ENCODE peak calls at places on chromosomes 6 and 20, in four cellular contexts. One of them, this sample, is unnamed.

GRCh38 chr6:28707387-28708282 is 182.0 kb downstream of the GPX5 start:
- DNase-seq in WTC11: no peak
- DNase-seq in K562: no peak
- DNase-seq in HepG2: no peak
- DNase-seq in this sample: no peak

GRCh38 chr20:46635514-46636091 is 15.7 kb downstream of the SLC13A3 start:
- DNase-seq in K562: peak
- DNase-seq in WTC11: no peak
- DNase-seq in HepG2: no peak
- DNase-seq in this sample: no peak

GRCh38 chr6:11675610-11676009 is 103.0 kb downstream of the ADTRP start:
- DNase-seq in WTC11: no peak
- DNase-seq in K562: no peak
- DNase-seq in HepG2: no peak
- DNase-seq in this sample: no peak

GRCh38 chr6:31186052-31186734 is 15.7 kb upstream of the POU5F1 start:
- DNase-seq in HepG2: peak
- DNase-seq in WTC11: no peak
- DNase-seq in K562: no peak
- DNase-seq in this sample: no peak

GRCh38 chr20:12835999-12836398 is 172.8 kb upstream of the SPTLC3 start:
- DNase-seq in K562: no peak
- DNase-seq in WTC11: no peak
- DNase-seq in HepG2: no peak
- DNase-seq in this sample: no peak

GRCh38 chr6:9606435-9607134 is 808.3 kb downstream of the TFAP2A start:
- DNase-seq in HepG2: no peak
- DNase-seq in WTC11: peak
- DNase-seq in K562: no peak
- DNase-seq in this sample: no peak

GRCh38 chr6:26022166-26022510 is 59.5 kb downstream of the TRIM38 start:
- DNase-seq in K562: peak
- DNase-seq in HepG2: no peak
- DNase-seq in WTC11: no peak
- DNase-seq in this sample: peak

GRCh38 chr6:132126150-132126549 is 175.0 kb upstream of the CCN2 start:
- DNase-seq in HepG2: peak
- DNase-seq in WTC11: no peak
- DNase-seq in K562: no peak
- DNase-seq in this sample: no peak

GRCh38 chr6:49556429-49556837 is 6.0 kb downstream of the C6orf141 start:
- DNase-seq in WTC11: no peak
- DNase-seq in HepG2: peak
- DNase-seq in K562: peak
- DNase-seq in this sample: no peak

GRCh38 chr20:52313335-52313963 is 121.9 kb upstream of the ZFP64 start:
- DNase-seq in WTC11: peak
- DNase-seq in HepG2: peak
- DNase-seq in K562: peak
- DNase-seq in this sample: no peak

GRCh38 chr6:144216668-144217218 is 66.4 kb downstream of the STX11 start:
- DNase-seq in WTC11: peak
- DNase-seq in HepG2: no peak
- DNase-seq in K562: no peak
- DNase-seq in this sample: no peak

GRCh38 chr6:154994881-154995240 is 254 bp upstream of the TIAM2 start:
- DNase-seq in HepG2: no peak
- DNase-seq in WTC11: no peak
- DNase-seq in K562: no peak
- DNase-seq in this sample: no peak

GRCh38 chr6:35476004-35476403 is 7.8 kb downstream of the RPL10A start:
- DNase-seq in HepG2: no peak
- DNase-seq in K562: no peak
- DNase-seq in WTC11: no peak
- DNase-seq in this sample: no peak

GRCh38 chr20:18001131-18001921 is 32.5 kb downstream of the MGME1 start:
- DNase-seq in K562: no peak
- DNase-seq in WTC11: no peak
- DNase-seq in HepG2: peak
- DNase-seq in this sample: no peak

GRCh38 chr6:168050861-168051586 is 28.0 kb downstream of the FRMD1 start:
- DNase-seq in HepG2: no peak
- DNase-seq in WTC11: peak
- DNase-seq in K562: peak
- DNase-seq in this sample: no peak

GRCh38 chr6:26125015-26125690 is 37.9 kb downstream of the HFE start:
- DNase-seq in HepG2: no peak
- DNase-seq in WTC11: no peak
- DNase-seq in K562: peak
- DNase-seq in this sample: no peak

GRCh38 chr20:36112112-36112511 is 42.4 kb upstream of the EPB41L1 start:
- DNase-seq in K562: no peak
- DNase-seq in HepG2: no peak
- DNase-seq in WTC11: no peak
- DNase-seq in this sample: no peak

GRCh38 chr6:108564178-108564577 is 3.5 kb downstream of the FOXO3 start:
- DNase-seq in HepG2: no peak
- DNase-seq in WTC11: no peak
- DNase-seq in K562: no peak
- DNase-seq in this sample: no peak

GRCh38 chr6:138682722-138683521 is 90.6 kb upstream of the CCDC28A start:
- DNase-seq in K562: peak
- DNase-seq in WTC11: no peak
- DNase-seq in HepG2: no peak
- DNase-seq in this sample: no peak

GRCh38 chr6:36963451-36964290 is 9.1 kb downstream of the PI16 start:
- DNase-seq in WTC11: peak
- DNase-seq in K562: no peak
- DNase-seq in HepG2: no peak
- DNase-seq in this sample: no peak

GRCh38 chr6:19408331-19408730 is 428.8 kb upstream of the ID4 start:
- DNase-seq in K562: no peak
- DNase-seq in HepG2: no peak
- DNase-seq in WTC11: no peak
- DNase-seq in this sample: no peak

GRCh38 chr20:62636446-62636845 is 5.9 kb upstream of the SLCO4A1 start:
- DNase-seq in WTC11: no peak
- DNase-seq in K562: no peak
- DNase-seq in HepG2: no peak
- DNase-seq in this sample: no peak

GRCh38 chr6:119121367-119121766 is 42.9 kb upstream of the FAM184A start:
- DNase-seq in K562: no peak
- DNase-seq in HepG2: no peak
- DNase-seq in WTC11: no peak
- DNase-seq in this sample: no peak

GRCh38 chr20:52411611-52412010 is 220.0 kb upstream of the ZFP64 start:
- DNase-seq in HepG2: no peak
- DNase-seq in WTC11: no peak
- DNase-seq in K562: no peak
- DNase-seq in this sample: no peak

GRCh38 chr6:24431045-24431451 is 28.3 kb downstream of the MRS2 start:
- DNase-seq in K562: peak
- DNase-seq in HepG2: peak
- DNase-seq in WTC11: no peak
- DNase-seq in this sample: no peak

GRCh38 chr6:113291751-113292445 is 565.2 kb upstream of the MARCKS start:
- DNase-seq in HepG2: no peak
- DNase-seq in K562: no peak
- DNase-seq in WTC11: no peak
- DNase-seq in this sample: no peak

GRCh38 chr6:14066782-14067406 is 50.7 kb upstream of the CD83 start:
- DNase-seq in HepG2: peak
- DNase-seq in K562: peak
- DNase-seq in WTC11: no peak
- DNase-seq in this sample: no peak

GRCh38 chr6:33610057-33610456 is 11.1 kb upstream of the ITPR3 start:
- DNase-seq in K562: no peak
- DNase-seq in WTC11: no peak
- DNase-seq in HepG2: no peak
- DNase-seq in this sample: no peak

GRCh38 chr6:33610779-33611421 is 10.2 kb upstream of the ITPR3 start:
- DNase-seq in WTC11: no peak
- DNase-seq in K562: no peak
- DNase-seq in HepG2: peak
- DNase-seq in this sample: no peak

GRCh38 chr6:33616113-33616512 is 5.0 kb upstream of the ITPR3 start:
- DNase-seq in K562: no peak
- DNase-seq in WTC11: no peak
- DNase-seq in HepG2: no peak
- DNase-seq in this sample: no peak

GRCh38 chr6:33613794-33614166 is 7.3 kb upstream of the ITPR3 start:
- DNase-seq in HepG2: no peak
- DNase-seq in WTC11: no peak
- DNase-seq in K562: no peak
- DNase-seq in this sample: no peak

DNA sequence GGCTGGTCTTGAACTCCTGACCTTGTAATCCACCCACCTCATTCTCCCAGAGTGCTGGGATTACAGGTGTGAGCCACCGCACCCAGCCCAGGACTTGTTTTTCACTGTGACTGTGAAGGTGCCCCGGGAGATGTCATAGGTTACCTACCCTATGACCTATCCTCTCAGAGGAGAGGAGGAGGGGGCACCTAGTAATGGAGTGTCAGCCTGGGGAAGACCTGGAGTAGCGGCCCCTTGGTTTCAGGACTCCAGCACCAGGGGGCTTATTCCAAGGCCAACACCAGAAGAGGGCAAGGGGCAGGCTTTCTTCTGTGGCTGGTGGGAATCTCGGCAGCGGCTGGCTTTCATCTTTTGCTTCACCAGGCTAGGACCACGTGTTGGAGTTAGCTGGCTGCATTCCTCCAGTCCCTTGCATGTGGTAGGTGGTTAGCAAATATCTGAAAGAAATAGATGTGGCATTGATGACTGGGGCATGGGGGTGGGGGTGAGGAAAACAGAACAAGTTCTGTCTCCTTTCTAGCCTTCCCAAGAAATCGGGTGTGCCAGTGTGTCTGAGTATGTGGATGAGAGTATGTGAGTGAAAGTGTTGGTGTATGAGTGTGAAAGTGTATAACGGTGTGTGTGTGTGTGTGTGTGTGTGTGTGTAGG is 7.9 kb upstream of the ITPR3 start:
- DNase-seq in K562: no peak
- DNase-seq in WTC11: no peak
- DNase-seq in HepG2: peak
- DNase-seq in this sample: no peak
- TF ChIP-seq CREM in K562: no peak
- TF ChIP-seq CREM in WTC11: no peak
- TF ChIP-seq CREM in HepG2: peak
- TF ChIP-seq CREM in this sample: no peak

GRCh38 chr20:19625416-19625815 is 132.6 kb upstream of the RIN2 start:
- DNase-seq in HepG2: no peak
- DNase-seq in K562: no peak
- DNase-seq in WTC11: no peak
- DNase-seq in this sample: no peak

GRCh38 chr20:19626896-19627295 is 131.2 kb upstream of the RIN2 start:
- DNase-seq in K562: no peak
- DNase-seq in HepG2: no peak
- DNase-seq in WTC11: no peak
- DNase-seq in this sample: no peak

GRCh38 chr20:19624221-19624620 is 133.8 kb upstream of the RIN2 start:
- DNase-seq in WTC11: no peak
- DNase-seq in HepG2: no peak
- DNase-seq in K562: no peak
- DNase-seq in this sample: no peak

GRCh38 chr20:19631410-19631809 is 126.6 kb upstream of the RIN2 start:
- DNase-seq in WTC11: no peak
- DNase-seq in HepG2: no peak
- DNase-seq in K562: peak
- DNase-seq in this sample: no peak

DNA sequence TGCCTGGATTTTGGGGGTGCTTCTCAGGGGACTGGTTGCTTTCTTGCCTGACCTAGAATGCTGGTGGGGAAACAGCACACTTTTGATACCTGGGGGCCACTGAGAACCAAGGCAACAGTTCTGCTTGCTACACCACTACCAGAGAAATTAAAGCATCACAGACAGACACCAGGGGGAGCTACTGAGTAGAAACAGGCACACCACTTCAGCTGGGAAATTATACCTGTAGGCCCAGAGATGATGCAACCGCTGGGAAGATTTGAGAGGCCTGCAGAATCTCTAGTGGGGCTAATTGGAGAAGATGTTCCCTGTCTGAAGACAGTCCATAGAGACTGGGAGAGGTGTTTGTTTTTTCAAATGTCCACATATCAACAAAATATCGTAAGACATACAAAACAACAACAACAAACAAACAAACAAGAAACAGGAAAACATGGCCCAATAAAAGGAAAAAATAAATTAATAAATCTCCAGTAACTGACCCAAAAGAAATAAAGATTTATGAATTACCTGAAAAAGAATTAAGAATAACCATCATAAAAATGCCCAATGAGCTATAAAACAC is 129.4 kb upstream of the RIN2 start:
- DNase-seq in WTC11: peak
- DNase-seq in K562: peak
- DNase-seq in HepG2: peak
- DNase-seq in this sample: peak
- TF ChIP-seq CREM in WTC11: no peak
- TF ChIP-seq CREM in K562: peak
- TF ChIP-seq CREM in HepG2: no peak
- TF ChIP-seq CREM in this sample: no peak

GRCh38 chr6:43368517-43369160 is 808 bp downstream of the ZNF318 start:
- DNase-seq in K562: peak
- DNase-seq in WTC11: peak
- DNase-seq in HepG2: peak
- DNase-seq in this sample: no peak
- TF ChIP-seq CREM in K562: peak
- TF ChIP-seq CREM in WTC11: no peak
- TF ChIP-seq CREM in HepG2: no peak
- TF ChIP-seq CREM in this sample: no peak

GRCh38 chr20:22227301-22227700 is 357.1 kb downstream of the FOXA2 start:
- DNase-seq in WTC11: no peak
- DNase-seq in HepG2: no peak
- DNase-seq in K562: no peak
- DNase-seq in this sample: no peak

GRCh38 chr20:22232473-22232872 is 351.9 kb downstream of the FOXA2 start:
- DNase-seq in HepG2: no peak
- DNase-seq in K562: no peak
- DNase-seq in WTC11: no peak
- DNase-seq in this sample: peak

DNA sequence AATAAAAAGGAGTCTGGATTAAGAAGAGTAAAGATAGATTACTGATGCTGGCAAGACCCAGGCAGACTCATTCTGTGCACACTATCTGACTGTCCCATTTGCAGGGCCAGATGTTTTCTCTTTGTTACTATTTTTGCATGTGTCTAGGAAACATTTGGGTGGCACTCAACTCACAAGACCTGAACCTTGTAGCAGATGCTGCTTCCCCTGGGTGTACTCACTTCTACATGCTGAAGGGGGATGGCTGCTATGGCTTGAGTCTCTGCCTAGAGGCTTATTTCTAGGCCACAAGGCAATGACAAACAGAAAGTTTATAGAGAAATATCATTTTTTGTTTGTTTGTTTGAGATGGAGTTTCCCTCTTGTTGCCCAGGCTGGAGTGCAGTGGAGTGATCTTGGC is 351.4 kb downstream of the FOXA2 start:
- DNase-seq in K562: no peak
- DNase-seq in HepG2: no peak
- DNase-seq in WTC11: no peak
- DNase-seq in this sample: no peak
- TF ChIP-seq CREM in K562: no peak
- TF ChIP-seq CREM in HepG2: no peak
- TF ChIP-seq CREM in WTC11: no peak
- TF ChIP-seq CREM in this sample: no peak